ENCODE peak calls at places on chromosomes 4 and X, in four cellular contexts. One of them, this sample, is unnamed. For H3K4me1, the result is how much of the 10 kb centered on the place peaks cover.

GRCh38 chrX:18410038-18410437 is 15.4 kb upstream of the CDKL5 start:
- DNase-seq in GM23248: peak
- DNase-seq in endothelial cell of umbilical vein: peak
- DNase-seq in IMR-90: peak
- DNase-seq in this sample: peak

GRCh38 chrX:116607766-116608165 is 145.0 kb upstream of the CT83 start:
- DNase-seq in GM23248: no peak
- DNase-seq in endothelial cell of umbilical vein: no peak
- DNase-seq in IMR-90: no peak
- DNase-seq in this sample: no peak

GRCh38 chr4:183017962-183018361 is 81.1 kb upstream of the WWC2 start:
- DNase-seq in GM23248: no peak
- DNase-seq in endothelial cell of umbilical vein: no peak
- DNase-seq in IMR-90: no peak
- DNase-seq in this sample: no peak

GRCh38 chr4:145480257-145480656 is 1.4 kb upstream of the SMAD1 start:
- DNase-seq in GM23248: peak
- DNase-seq in endothelial cell of umbilical vein: no peak
- DNase-seq in IMR-90: no peak
- DNase-seq in this sample: no peak

GRCh38 chr4:11138964-11139363 is 289.7 kb downstream of the HS3ST1 start:
- DNase-seq in GM23248: no peak
- DNase-seq in endothelial cell of umbilical vein: no peak
- DNase-seq in IMR-90: no peak
- DNase-seq in this sample: no peak

GRCh38 chr4:83170952-83171399 is 56.4 kb upstream of the PLAC8 start:
- DNase-seq in GM23248: no peak
- DNase-seq in endothelial cell of umbilical vein: peak
- DNase-seq in IMR-90: no peak
- DNase-seq in this sample: no peak

GRCh38 chr4:37847311-37847710 is 20.8 kb downstream of the PGM2 start:
- DNase-seq in GM23248: no peak
- DNase-seq in endothelial cell of umbilical vein: no peak
- DNase-seq in IMR-90: no peak
- DNase-seq in this sample: no peak

GRCh38 chrX:109485470-109486340 is 3.8 kb upstream of the GUCY2F start:
- DNase-seq in GM23248: peak
- DNase-seq in endothelial cell of umbilical vein: peak
- DNase-seq in IMR-90: peak
- DNase-seq in this sample: peak

GRCh38 chrX:87890437-87890836 is 372.8 kb downstream of the KLHL4 start:
- DNase-seq in GM23248: no peak
- DNase-seq in endothelial cell of umbilical vein: no peak
- DNase-seq in IMR-90: no peak
- DNase-seq in this sample: no peak

GRCh38 chr4:170667814-170668213 is 578.1 kb upstream of the AADAT start:
- DNase-seq in GM23248: no peak
- DNase-seq in endothelial cell of umbilical vein: no peak
- DNase-seq in IMR-90: no peak
- DNase-seq in this sample: no peak

GRCh38 chrX:48971325-48972213 is at the start of gene KCND1:
- DNase-seq in GM23248: peak
- DNase-seq in endothelial cell of umbilical vein: peak
- DNase-seq in IMR-90: peak
- DNase-seq in this sample: peak

GRCh38 chrX:16469870-16470269 is 180.1 kb upstream of the S100G start:
- DNase-seq in GM23248: no peak
- DNase-seq in endothelial cell of umbilical vein: no peak
- DNase-seq in IMR-90: no peak
- DNase-seq in this sample: no peak

GRCh38 chrX:108439434-108439883 is at the start of gene COL4A5:
- DNase-seq in GM23248: peak
- DNase-seq in endothelial cell of umbilical vein: peak
- DNase-seq in IMR-90: peak
- DNase-seq in this sample: peak

GRCh38 chr4:81337211-81337610 is 122.2 kb upstream of the PRKG2 start:
- DNase-seq in GM23248: peak
- DNase-seq in endothelial cell of umbilical vein: no peak
- DNase-seq in IMR-90: no peak
- DNase-seq in this sample: no peak

GRCh38 chr4:73345399-73345975 is 58.6 kb upstream of the ALB start:
- DNase-seq in GM23248: no peak
- DNase-seq in endothelial cell of umbilical vein: no peak
- DNase-seq in IMR-90: no peak
- DNase-seq in this sample: no peak

GRCh38 chrX:111445485-111445884 is 33.5 kb upstream of the DCX start:
- DNase-seq in GM23248: peak
- DNase-seq in endothelial cell of umbilical vein: peak
- DNase-seq in IMR-90: peak
- DNase-seq in this sample: peak

GRCh38 chrX:136047969-136048368 is 62.7 kb downstream of the SLC9A6 start:
- DNase-seq in GM23248: peak
- DNase-seq in endothelial cell of umbilical vein: no peak
- DNase-seq in IMR-90: peak
- DNase-seq in this sample: peak

GRCh38 chrX:136049608-136050007 is 64.4 kb downstream of the SLC9A6 start:
- DNase-seq in GM23248: no peak
- DNase-seq in endothelial cell of umbilical vein: no peak
- DNase-seq in IMR-90: no peak
- DNase-seq in this sample: no peak

GRCh38 chrX:136048446-136048845 is 63.2 kb downstream of the SLC9A6 start:
- DNase-seq in GM23248: peak
- DNase-seq in endothelial cell of umbilical vein: no peak
- DNase-seq in IMR-90: peak
- DNase-seq in this sample: no peak

GRCh38 chrX:136046295-136046894 is 61.2 kb downstream of the SLC9A6 start:
- DNase-seq in GM23248: no peak
- DNase-seq in endothelial cell of umbilical vein: peak
- DNase-seq in IMR-90: peak
- DNase-seq in this sample: peak

GRCh38 chrX:136047001-136047642 is 61.9 kb downstream of the SLC9A6 start:
- DNase-seq in GM23248: peak
- DNase-seq in endothelial cell of umbilical vein: peak
- DNase-seq in IMR-90: peak
- DNase-seq in this sample: peak
- H3K27ac ChIP-seq in GM23248: peak
- H3K27ac ChIP-seq in endothelial cell of umbilical vein: no peak
- H3K27ac ChIP-seq in IMR-90: no peak
- H3K27ac ChIP-seq in this sample: no peak

GRCh38 chr4:28176942-28177341 is 1316.3 kb downstream of the STIM2 start:
- DNase-seq in GM23248: no peak
- DNase-seq in endothelial cell of umbilical vein: no peak
- DNase-seq in IMR-90: no peak
- DNase-seq in this sample: no peak

GRCh38 chr4:28179126-28179525 is 1318.5 kb downstream of the STIM2 start:
- DNase-seq in GM23248: peak
- DNase-seq in endothelial cell of umbilical vein: no peak
- DNase-seq in IMR-90: no peak
- DNase-seq in this sample: no peak

GRCh38 chr4:28177641-28178040 is 1317.0 kb downstream of the STIM2 start:
- DNase-seq in GM23248: no peak
- DNase-seq in endothelial cell of umbilical vein: no peak
- DNase-seq in IMR-90: no peak
- DNase-seq in this sample: no peak
- H2AFZ ChIP-seq in GM23248: no peak
- H2AFZ ChIP-seq in endothelial cell of umbilical vein: no peak
- H2AFZ ChIP-seq in IMR-90: no peak
- H2AFZ ChIP-seq in this sample: no peak

GRCh38 chr4:7904942-7905341 is 34.7 kb downstream of the AFAP1 start:
- DNase-seq in GM23248: peak
- DNase-seq in endothelial cell of umbilical vein: no peak
- DNase-seq in IMR-90: peak
- DNase-seq in this sample: peak

GRCh38 chr4:7906171-7906581 is 33.5 kb downstream of the AFAP1 start:
- DNase-seq in GM23248: peak
- DNase-seq in endothelial cell of umbilical vein: peak
- DNase-seq in IMR-90: peak
- DNase-seq in this sample: peak

GRCh38 chr4:7904108-7904516 is 35.5 kb downstream of the AFAP1 start:
- DNase-seq in GM23248: peak
- DNase-seq in endothelial cell of umbilical vein: peak
- DNase-seq in IMR-90: peak
- DNase-seq in this sample: peak

GRCh38 chr4:7907142-7907541 is 32.5 kb downstream of the AFAP1 start:
- DNase-seq in GM23248: no peak
- DNase-seq in endothelial cell of umbilical vein: no peak
- DNase-seq in IMR-90: no peak
- DNase-seq in this sample: no peak

DNA sequence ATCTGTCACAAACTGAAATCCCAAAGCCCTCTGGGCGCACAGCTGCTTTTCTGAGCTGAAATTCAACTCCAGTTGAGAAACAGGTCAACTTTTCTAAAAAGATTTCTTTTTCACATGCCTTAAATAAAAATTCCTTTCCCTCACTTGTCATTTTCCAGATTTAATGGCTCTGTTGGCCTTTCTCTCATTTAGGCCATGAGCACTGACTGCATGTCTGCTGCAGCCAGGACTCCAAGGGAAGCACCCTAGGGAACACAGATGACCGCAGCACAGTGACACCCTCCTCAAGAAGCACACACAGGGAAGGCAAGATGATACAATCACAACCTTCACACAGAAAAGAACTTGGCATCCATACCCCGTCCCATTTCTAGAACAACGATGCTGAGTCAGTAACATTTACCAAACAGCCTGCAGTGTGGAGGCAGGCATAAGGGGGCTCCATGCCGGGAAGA is 34.2 kb downstream of the AFAP1 start:
- DNase-seq in GM23248: peak
- DNase-seq in endothelial cell of umbilical vein: no peak
- DNase-seq in IMR-90: no peak
- DNase-seq in this sample: peak
- H3K4me1 ChIP-seq in GM23248: half or more
- H3K4me1 ChIP-seq in endothelial cell of umbilical vein: half or more
- H3K4me1 ChIP-seq in IMR-90: under half
- H3K4me1 ChIP-seq in this sample: half or more

DNA sequence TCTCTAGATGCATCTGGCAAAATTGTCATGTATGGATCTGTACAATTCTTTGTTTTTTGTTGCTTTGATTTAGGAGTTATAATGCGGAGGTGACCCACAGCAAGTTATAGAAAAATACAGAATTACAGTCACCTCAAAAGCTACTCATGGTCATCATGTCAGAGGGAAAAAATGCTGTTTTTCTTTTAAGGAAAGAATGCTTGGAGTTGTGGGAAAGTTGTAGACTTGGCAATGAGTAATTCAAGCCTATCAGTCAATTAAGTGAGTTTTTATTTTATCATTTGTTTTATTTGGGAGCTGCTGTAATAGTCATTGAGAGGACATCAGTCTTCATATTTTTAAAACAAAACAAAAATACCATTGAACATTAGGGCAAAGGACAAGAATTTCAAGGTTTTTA is 16.4 kb downstream of the FHL1 start:
- DNase-seq in GM23248: peak
- DNase-seq in endothelial cell of umbilical vein: no peak
- DNase-seq in IMR-90: no peak
- DNase-seq in this sample: peak
- H3K27ac ChIP-seq in GM23248: peak
- H3K27ac ChIP-seq in endothelial cell of umbilical vein: no peak
- H3K27ac ChIP-seq in IMR-90: no peak
- H3K27ac ChIP-seq in this sample: peak

GRCh38 chr4:4249876-4250275 is 1.9 kb upstream of the TMEM128 start:
- DNase-seq in GM23248: no peak
- DNase-seq in endothelial cell of umbilical vein: no peak
- DNase-seq in IMR-90: no peak
- DNase-seq in this sample: no peak

GRCh38 chr4:4245172-4245571 is 2.9 kb downstream of the TMEM128 start:
- DNase-seq in GM23248: no peak
- DNase-seq in endothelial cell of umbilical vein: no peak
- DNase-seq in IMR-90: no peak
- DNase-seq in this sample: no peak

GRCh38 chr4:4247711-4248035 is 350 bp downstream of the TMEM128 start:
- DNase-seq in GM23248: no peak
- DNase-seq in endothelial cell of umbilical vein: no peak
- DNase-seq in IMR-90: peak
- DNase-seq in this sample: no peak

GRCh38 chr4:4248036-4248884 is at the start of gene TMEM128:
- DNase-seq in GM23248: peak
- DNase-seq in endothelial cell of umbilical vein: peak
- DNase-seq in IMR-90: peak
- DNase-seq in this sample: peak

DNA sequence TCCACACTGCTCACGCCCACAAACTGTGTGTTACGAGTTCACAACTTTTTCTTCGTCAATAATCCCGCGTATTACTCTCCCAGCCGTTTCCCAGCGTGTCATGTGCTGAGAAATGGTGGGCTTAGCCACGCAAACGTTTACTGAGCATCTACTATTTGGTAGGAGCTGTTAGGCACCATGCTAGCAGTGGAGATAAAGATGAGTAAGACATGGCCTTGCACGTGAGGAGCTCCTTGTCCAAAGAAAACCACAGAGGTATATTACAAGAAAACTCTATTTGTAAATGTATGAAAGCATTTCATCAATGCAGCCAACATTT is 821 bp upstream of the TMEM128 start:
- DNase-seq in GM23248: peak
- DNase-seq in endothelial cell of umbilical vein: no peak
- DNase-seq in IMR-90: peak
- DNase-seq in this sample: no peak
- H2AFZ ChIP-seq in GM23248: peak
- H2AFZ ChIP-seq in endothelial cell of umbilical vein: peak
- H2AFZ ChIP-seq in IMR-90: peak
- H2AFZ ChIP-seq in this sample: peak

DNA sequence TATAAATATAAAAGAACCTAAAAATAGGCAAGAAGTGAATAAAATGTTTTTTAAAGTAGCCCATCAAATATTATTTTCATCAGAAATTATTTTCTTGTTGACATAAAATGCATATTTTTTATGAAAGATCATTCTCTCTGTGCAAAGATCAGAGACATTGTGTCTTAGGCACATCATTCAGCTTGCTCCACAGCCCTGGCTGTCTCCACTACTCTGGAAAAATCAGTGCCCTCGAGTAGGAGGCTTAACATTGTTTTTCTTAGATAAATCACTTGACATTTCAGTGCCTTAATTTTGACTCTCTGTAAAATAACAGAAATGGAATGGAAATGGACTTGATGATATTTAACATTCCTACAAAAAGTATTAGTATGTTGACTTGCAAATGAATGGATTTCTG is 77.9 kb downstream of the FAT4 start:
- DNase-seq in GM23248: no peak
- DNase-seq in endothelial cell of umbilical vein: no peak
- DNase-seq in IMR-90: no peak
- DNase-seq in this sample: no peak
- H3K4me1 ChIP-seq in GM23248: half or more
- H3K4me1 ChIP-seq in endothelial cell of umbilical vein: under half
- H3K4me1 ChIP-seq in IMR-90: under half
- H3K4me1 ChIP-seq in this sample: under half

GRCh38 chr4:1216076-1216614 is 32.8 kb downstream of the CTBP1 start:
- DNase-seq in GM23248: no peak
- DNase-seq in endothelial cell of umbilical vein: no peak
- DNase-seq in IMR-90: no peak
- DNase-seq in this sample: no peak

GRCh38 chr4:1218892-1219552 is 29.9 kb downstream of the CTBP1 start:
- DNase-seq in GM23248: no peak
- DNase-seq in endothelial cell of umbilical vein: no peak
- DNase-seq in IMR-90: no peak
- DNase-seq in this sample: no peak

GRCh38 chr4:1215347-1216075 is 33.4 kb downstream of the CTBP1 start:
- DNase-seq in GM23248: no peak
- DNase-seq in endothelial cell of umbilical vein: no peak
- DNase-seq in IMR-90: no peak
- DNase-seq in this sample: no peak

GRCh38 chr4:1217366-1217765 is 31.6 kb downstream of the CTBP1 start:
- DNase-seq in GM23248: no peak
- DNase-seq in endothelial cell of umbilical vein: no peak
- DNase-seq in IMR-90: no peak
- DNase-seq in this sample: no peak

GRCh38 chr4:1216869-1217294 is 32.0 kb downstream of the CTBP1 start:
- DNase-seq in GM23248: no peak
- DNase-seq in endothelial cell of umbilical vein: no peak
- DNase-seq in IMR-90: no peak
- DNase-seq in this sample: no peak
- H3K27ac ChIP-seq in GM23248: no peak
- H3K27ac ChIP-seq in endothelial cell of umbilical vein: no peak
- H3K27ac ChIP-seq in IMR-90: no peak
- H3K27ac ChIP-seq in this sample: no peak